ENCODE peak calls at places on chromosomes 3 and 15, in seven cellular contexts. D is mammary epithelial cell, R is upper lobe of right lung, S is GM23338, L is tibial artery, B is tibial nerve, H is Peyer's patch. W is an unnamed sample.

GRCh38 chr3:87895983-87896382 is 162.8 kb downstream of the CGGBP1 start:
- DNase-seq in L (no peak), B (no peak), H (no peak), R (no peak), S (peak; percentile 2), D (no peak), W (no peak)

GRCh38 chr3:158696618-158697017 is 24.2 kb upstream of the LXN start:
- DNase-seq in B (no peak), R (no peak), S (no peak), H (no peak), D (no peak), L (no peak), W (no peak)

GRCh38 chr3:127684871-127685707 is 12.3 kb downstream of the ABTB1 start:
- DNase-seq in S (no peak), H (peak; percentile 43), B (no peak), L (peak; percentile 17), D (no peak), R (peak; percentile 54), W (no peak)

GRCh38 chr3:195867631-195868335 is 40.6 kb downstream of the TNK2 start:
- DNase-seq in D (no peak), L (no peak), S (no peak), R (peak; percentile 66), B (no peak), H (peak; percentile 41), W (no peak)

GRCh38 chr15:74314897-74315438 is 52.5 kb downstream of the CYP11A1 start:
- DNase-seq in R (no peak), D (no peak), H (no peak), B (no peak), S (no peak), L (no peak), W (no peak)

GRCh38 chr3:50519471-50520089 is 16.1 kb upstream of the CACNA2D2 start:
- DNase-seq in H (peak; percentile 86), R (peak; percentile 82), B (peak; percentile 60), S (peak; percentile 89), L (peak; percentile 48), D (peak; percentile 38), W (no peak)

GRCh38 chr3:15952543-15953175 is 154.9 kb upstream of the ANKRD28 start:
- DNase-seq in D (no peak), B (no peak), S (no peak), L (no peak), H (no peak), R (no peak), W (peak; percentile 7)

GRCh38 chr15:82133251-82133650 is 87.4 kb upstream of the MEX3B start:
- DNase-seq in R (no peak), D (no peak), S (no peak), L (no peak), B (no peak), H (no peak), W (no peak)

GRCh38 chr3:142844339-142844977 is 44.4 kb downstream of the PCOLCE2 start:
- DNase-seq in D (peak; percentile 67), H (no peak), S (peak; percentile 72), R (no peak), L (no peak), B (no peak), W (no peak)

GRCh38 chr15:77030928-77031375 is 36.0 kb downstream of the PSTPIP1 start:
- DNase-seq in S (no peak), R (peak; percentile 65), L (no peak), H (peak; percentile 41), D (no peak), B (no peak), W (no peak)

GRCh38 chr3:170585937-170586310 is at the start of gene SLC7A14:
- DNase-seq in L (no peak), B (no peak), R (no peak), S (peak; percentile 75), D (no peak), H (no peak), W (no peak)

GRCh38 chr3:34015204-34016142 is 217.0 kb downstream of the PDCD6IP start:
- DNase-seq in S (peak; percentile 79), B (no peak), D (no peak), L (no peak), R (no peak), H (no peak), W (no peak)
- TF ChIP-seq CTCF in S (peak; percentile 88), B (no peak), D (peak; percentile 1), L (no peak), R (no peak), H (no peak), W (peak; percentile 46)

DNA sequence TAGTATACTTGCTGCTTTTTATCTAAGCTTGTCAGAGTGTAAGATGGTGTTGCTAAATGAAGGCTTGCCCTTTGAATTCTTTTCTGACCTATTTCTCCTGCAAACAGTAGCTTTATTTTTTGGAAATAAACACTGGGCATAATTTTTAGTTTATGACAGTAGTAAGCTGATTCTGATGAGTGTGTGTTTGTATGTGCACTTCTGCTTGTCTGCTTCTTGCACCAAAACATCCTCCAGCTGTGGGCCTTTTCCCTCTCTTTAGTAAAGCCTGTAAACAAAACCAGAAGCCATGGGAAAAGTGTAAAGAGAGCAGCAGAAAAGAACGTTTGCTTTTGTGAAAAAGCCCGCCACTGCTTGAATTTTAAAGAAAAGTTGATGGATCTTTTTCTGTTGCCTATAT is 136.4 kb upstream of the IL12A start:
- DNase-seq in R (no peak), D (no peak), L (no peak), S (no peak), H (no peak), B (no peak), W (no peak)
- H3K27ac ChIP-seq in R (peak overlapping the region; percentile 75), D (peak overlapping the region; percentile 91), L (peak overlapping the region; percentile 83), S (peak overlapping the region; percentile 77), H (peak overlapping the region; percentile 43), B (peak overlapping the region; percentile 62), W (peak overlapping the region; percentile 33)

DNA sequence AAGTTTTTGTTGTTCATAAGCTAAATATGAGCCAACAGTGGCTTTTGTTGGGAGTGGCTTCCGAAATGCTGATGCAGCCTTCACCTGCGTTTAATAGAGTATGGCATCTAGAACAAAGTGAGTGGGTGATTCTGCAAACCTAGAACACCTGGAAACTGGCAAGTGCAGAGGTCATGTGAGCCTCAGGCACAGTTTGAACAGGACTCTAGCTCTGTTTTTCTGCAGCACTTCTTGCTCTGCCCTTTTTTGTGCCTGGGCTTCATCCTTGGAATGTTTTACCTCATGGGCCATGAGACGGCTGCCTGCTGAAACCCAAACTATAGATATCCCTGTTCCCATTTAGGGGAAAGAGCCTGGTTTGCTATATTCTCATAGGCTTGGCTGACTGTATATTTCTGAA is 73.5 kb downstream of the LPP start:
- DNase-seq in D (no peak), L (no peak), S (no peak), B (no peak), R (no peak), H (no peak), W (no peak)
- H3K4me1 ChIP-seq in D (peaks cover 8% of the 10 kb centered on the region), L (no peaks in the 10 kb centered on the region), S (peaks cover 9% of the 10 kb centered on the region), B (no peaks in the 10 kb centered on the region), R (peaks cover 7% of the 10 kb centered on the region), H (peaks cover 9% of the 10 kb centered on the region), W (peaks cover 6% of the 10 kb centered on the region)

GRCh38 chr15:92205255-92205739 is 188.4 kb upstream of the ST8SIA2 start:
- DNase-seq in H (no peak), R (no peak), S (peak; percentile 70), L (no peak), B (no peak), D (no peak), W (no peak)
- TF ChIP-seq CTCF in H (peak; percentile 37), R (no peak), S (peak; percentile 81), L (no peak), B (no peak), D (peak; percentile 46), W (peak; percentile 49)

DNA sequence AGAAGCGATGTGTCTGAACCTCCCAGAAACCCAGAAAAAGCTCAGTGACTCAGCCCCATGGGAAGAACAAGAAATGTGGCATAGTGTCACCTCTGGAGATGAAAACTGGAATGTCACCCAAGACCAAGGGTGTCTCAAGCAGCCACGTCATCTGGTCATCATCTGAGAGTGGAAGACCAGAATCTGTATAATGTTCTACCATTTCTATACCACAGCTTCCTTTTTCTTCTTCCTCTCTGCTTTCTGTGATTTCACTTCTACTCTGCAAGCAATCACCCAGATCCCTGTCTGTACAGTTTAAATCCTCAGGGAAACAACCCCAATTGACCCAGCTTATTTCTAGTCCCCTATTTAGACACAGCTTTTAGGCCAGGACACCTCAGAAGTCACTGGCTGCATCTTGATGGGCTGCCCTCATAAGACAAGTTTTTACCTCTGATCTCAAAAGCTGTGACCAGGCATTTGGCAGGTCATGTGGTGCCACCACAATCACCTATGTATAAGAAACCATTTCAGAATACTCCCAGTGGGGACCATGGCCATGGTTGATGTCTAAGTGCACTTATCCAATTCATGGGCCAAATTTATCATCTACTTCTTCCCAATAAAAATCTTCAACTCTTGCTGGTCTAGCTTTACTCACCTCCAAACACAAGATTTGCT is 278.5 kb upstream of the UMPS start:
- DNase-seq in R (no peak), B (no peak), S (no peak), D (no peak), H (no peak), L (no peak), W (no peak)
- H3K27ac ChIP-seq in R (no peak overlapping the region), B (no peak overlapping the region), S (no peak overlapping the region), D (no peak overlapping the region), H (no peak overlapping the region), L (no peak overlapping the region), W (no peak overlapping the region)

GRCh38 chr15:54410481-54410880 is 432.2 kb downstream of the UNC13C start:
- DNase-seq in D (no peak), L (no peak), B (no peak), R (no peak), S (no peak), H (no peak), W (no peak)
- H3K4me1 ChIP-seq in D (no peaks in the 10 kb centered on the region), L (no peaks in the 10 kb centered on the region), B (no peaks in the 10 kb centered on the region), R (no peaks in the 10 kb centered on the region), S (no peaks in the 10 kb centered on the region), H (no peaks in the 10 kb centered on the region), W (no peaks in the 10 kb centered on the region)

DNA sequence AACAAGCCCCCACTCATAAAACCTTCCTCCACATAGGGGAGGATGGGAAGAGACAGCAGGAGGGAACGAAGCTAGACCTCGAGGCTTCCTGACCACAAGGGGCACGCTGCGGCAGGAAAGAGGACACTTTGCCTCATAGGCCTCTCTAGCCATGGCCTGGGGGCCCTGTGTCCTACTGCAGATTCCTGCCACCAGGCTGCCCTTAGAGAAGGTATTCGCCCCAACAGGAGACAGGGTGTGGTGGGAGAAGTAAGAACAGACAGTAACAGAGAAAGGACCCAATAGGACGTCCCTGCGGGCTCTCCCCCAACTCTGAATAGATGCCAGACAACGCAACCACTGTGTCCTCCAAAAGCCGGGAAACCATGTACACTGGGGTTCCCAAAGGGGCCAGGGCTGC is 36.8 kb downstream of the ADCY5 start:
- DNase-seq in B (no peak), H (no peak), L (no peak), S (peak; percentile 64), R (no peak), D (no peak), W (no peak)
- TF ChIP-seq CTCF in B (no peak), H (no peak), L (no peak), S (peak; percentile 38), R (no peak), D (peak; percentile 11), W (peak; percentile 10)

DNA sequence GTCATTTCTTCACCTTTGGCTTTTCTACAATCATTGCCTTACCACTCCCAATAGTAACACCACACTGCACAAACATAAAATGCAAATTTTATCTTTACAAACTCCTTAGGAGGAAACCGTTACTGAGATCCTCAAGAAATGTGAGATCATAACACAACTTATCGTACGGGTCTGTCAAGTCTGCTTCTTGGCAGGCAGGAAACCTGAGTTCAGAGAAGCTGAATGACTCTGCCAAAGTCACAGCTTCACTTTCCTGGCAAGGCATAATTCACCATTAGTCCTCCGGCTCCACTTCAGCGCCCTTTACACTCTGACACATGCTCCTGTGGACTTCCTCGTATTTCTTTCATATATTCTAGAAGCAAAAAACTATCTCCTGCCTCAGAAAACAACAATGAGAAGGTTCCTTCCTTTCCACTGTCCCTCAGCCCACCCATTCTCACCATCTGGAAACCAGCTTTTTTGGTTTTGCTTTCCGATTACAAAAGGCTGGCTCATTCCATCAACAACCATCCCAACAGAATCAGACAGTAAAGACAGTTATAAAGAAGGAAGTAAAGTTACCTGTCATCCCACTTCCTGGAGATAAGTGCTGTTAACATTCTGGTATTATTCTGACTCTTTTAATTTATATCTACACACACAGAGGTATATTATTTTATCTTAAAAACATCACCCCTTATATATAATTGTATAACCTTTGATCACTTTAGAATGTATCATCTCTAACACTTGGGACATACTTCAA is 223.4 kb downstream of the STT3B start:
- DNase-seq in R (no peak), S (no peak), H (peak; percentile 56), D (no peak), L (no peak), B (no peak), W (no peak)
- H3K27ac ChIP-seq in R (no peak overlapping the region), S (no peak overlapping the region), H (no peak overlapping the region), D (no peak overlapping the region), L (no peak overlapping the region), B (no peak overlapping the region), W (no peak overlapping the region)

W was measured in foreskin keratinocyte.